ENCODE peak calls at places on chromosomes 6 and 20, in ten cellular contexts. D is astrocyte, T is IMR-90, S is PC-3, Y is HCT116, P is GM23338, F is PC-9, I is HepG2, Z is K562, C is neuronal stem cell. E is an unnamed sample.

GRCh38 chr20:63854069-63854765 is 7.1 kb upstream of the ABHD16B start:
- DNase-seq in D (no peak), T (no peak), S (no peak), Y (no peak), P (peak; percentile 53), F (no peak), I (no peak), Z (no peak), C (no peak), E (no peak)

GRCh38 chr20:43292221-43292620 is 102.5 kb upstream of the PTPRT start:
- DNase-seq in D (no peak), T (no peak), S (no peak), Y (no peak), P (no peak), F (no peak), I (no peak), Z (no peak), C (no peak), E (no peak)

GRCh38 chr6:64672131-64672530 is 1034.9 kb downstream of the EYS start:
- DNase-seq in D (no peak), T (no peak), S (no peak), Y (no peak), P (no peak), F (no peak), I (no peak), Z (no peak), C (no peak), E (no peak)

GRCh38 chr20:44495802-44496481 is 20.3 kb downstream of the TTPAL start:
- DNase-seq in D (peak; percentile 98), T (peak; percentile 99), S (peak; percentile 99), Y (peak; percentile 77), P (no peak), F (peak; percentile 97), I (no peak), Z (no peak), C (no peak), E (no peak)

GRCh38 chr20:63952210-63952535 is 4.0 kb downstream of the UCKL1 start:
- DNase-seq in D (no peak), T (no peak), S (no peak), Y (no peak), P (no peak), F (no peak), I (no peak), Z (no peak), C (no peak), E (no peak)

GRCh38 chr6:108222064-108222463 is 38.8 kb downstream of the SNX3 start:
- DNase-seq in D (no peak), T (no peak), S (no peak), Y (no peak), P (no peak), F (no peak), I (no peak), Z (no peak), C (no peak), E (no peak)

GRCh38 chr6:33904050-33904827 is 100.4 kb upstream of the MLN start:
- DNase-seq in D (no peak), T (no peak), S (no peak), Y (no peak), P (no peak), F (no peak), I (no peak), Z (peak; percentile 86), C (no peak), E (no peak)

GRCh38 chr6:106510090-106510970 is 119.0 kb downstream of the RTN4IP1 start:
- DNase-seq in D (no peak), T (no peak), S (peak; percentile 85), Y (no peak), P (peak; percentile 71), F (peak; percentile 61), I (peak; percentile 40), Z (no peak), C (peak; percentile 31), E (peak; percentile 96)

GRCh38 chr6:30238178-30238795 is 25.1 kb upstream of the TRIM26 start:
- DNase-seq in D (peak; percentile 4), T (peak; percentile 31), S (peak; percentile 71), Y (peak; percentile 27), P (peak; percentile 60), F (no peak), I (peak; percentile 60), Z (peak; percentile 49), C (no peak), E (peak; percentile 75)

GRCh38 chr20:36469973-36470372 is 71.3 kb upstream of the MYL9 start:
- DNase-seq in D (no peak), T (no peak), S (no peak), Y (no peak), P (no peak), F (no peak), I (no peak), Z (no peak), C (no peak), E (no peak)

GRCh38 chr20:20759132-20759531 is 46.7 kb upstream of the RALGAPA2 start:
- DNase-seq in D (no peak), T (no peak), S (no peak), Y (no peak), P (no peak), F (no peak), I (peak; percentile 63), Z (no peak), C (no peak), E (no peak)

GRCh38 chr6:4108561-4109093 is 26.7 kb downstream of the ECI2 start:
- DNase-seq in D (no peak), T (no peak), S (no peak), Y (no peak), P (no peak), F (no peak), I (no peak), Z (no peak), C (no peak), E (no peak)

GRCh38 chr6:4105980-4106536 is 27.1 kb upstream of the FAM217A start:
- DNase-seq in D (no peak), T (no peak), S (no peak), Y (no peak), P (no peak), F (no peak), I (peak; percentile 50), Z (no peak), C (no peak), E (no peak)

GRCh38 chr6:4112366-4112765 is 23.0 kb downstream of the ECI2 start:
- DNase-seq in D (no peak), T (no peak), S (no peak), Y (no peak), P (no peak), F (no peak), I (no peak), Z (no peak), C (no peak), E (no peak)

GRCh38 chr6:4103929-4104328 is 25.0 kb upstream of the FAM217A start:
- DNase-seq in D (peak; percentile 4), T (no peak), S (peak; percentile 76), Y (no peak), P (no peak), F (peak; percentile 43), I (no peak), Z (no peak), C (no peak), E (no peak)

DNA sequence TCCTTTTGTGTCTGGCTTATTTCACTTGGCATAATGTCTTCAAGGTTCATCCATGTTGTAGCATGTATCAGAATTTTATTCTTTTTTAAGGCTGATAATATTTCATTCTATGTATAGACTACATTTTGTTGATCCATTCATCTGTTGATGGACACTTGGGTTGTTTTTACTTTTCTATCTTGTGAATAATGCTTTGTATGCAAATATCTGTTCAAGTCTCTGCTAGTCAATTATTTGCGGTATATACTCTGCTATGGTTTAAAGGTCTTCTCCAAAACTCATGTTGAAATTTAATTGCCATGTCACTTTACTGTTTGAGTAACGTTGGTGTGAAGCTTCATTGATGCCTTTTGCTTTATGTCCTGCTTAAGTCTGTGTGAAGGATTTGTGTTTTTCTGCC is 27.5 kb downstream of the ECI2 start:
- DNase-seq in D (no peak), T (no peak), S (no peak), Y (no peak), P (peak; percentile 19), F (no peak), I (peak; percentile 24), Z (no peak), C (no peak), E (no peak)
- H2AFZ ChIP-seq in D (no peak overlapping the region), T (no peak overlapping the region), S (no peak overlapping the region), Y (no peak overlapping the region), P (no peak overlapping the region), F (no peak overlapping the region), I (peak overlapping the region; percentile 13), Z (no peak overlapping the region), C (no peak overlapping the region), E (no peak overlapping the region)

DNA sequence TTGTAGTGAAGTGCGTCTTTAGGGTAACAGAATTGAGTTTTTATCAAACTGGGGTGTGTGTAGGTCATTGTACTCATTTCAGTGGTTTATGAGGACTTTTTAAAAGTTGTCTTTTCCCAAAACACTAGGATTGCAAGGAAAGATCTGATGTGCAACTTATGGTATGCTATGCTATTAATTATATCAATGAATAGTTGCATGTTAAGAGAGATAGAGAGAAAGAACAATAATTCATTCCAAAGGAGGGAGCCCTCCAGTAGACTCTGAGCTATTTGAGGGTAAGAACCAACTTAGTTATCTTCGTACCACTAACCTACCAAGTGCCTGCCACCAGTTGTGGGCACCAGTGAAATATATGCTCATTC is 117.1 kb downstream of the RNF144B start:
- DNase-seq in D (no peak), T (no peak), S (no peak), Y (no peak), P (no peak), F (no peak), I (no peak), Z (no peak), C (no peak), E (no peak)
- H3K4me3 ChIP-seq in D (no peak overlapping the region), T (no peak overlapping the region), S (peak overlapping the region; percentile 58), Y (no peak overlapping the region), P (no peak overlapping the region), F (no peak overlapping the region), I (peak overlapping the region; percentile 61), Z (no peak overlapping the region), C (no peak overlapping the region), E (peak overlapping the region; percentile 64)

GRCh38 chr20:58583141-58583540 is 67.9 kb upstream of the APCDD1L start:
- DNase-seq in D (peak; percentile 28), T (peak; percentile 49), S (peak; percentile 21), Y (no peak), P (no peak), F (no peak), I (no peak), Z (no peak), C (no peak), E (no peak)
- H3K27me3 ChIP-seq in D (peaks cover 3% of the 10 kb centered on the region), T (peaks cover 4% of the 10 kb centered on the region), S (no peaks in the 10 kb centered on the region), Y (peaks cover 18% of the 10 kb centered on the region), P (no peaks in the 10 kb centered on the region), F (no peaks in the 10 kb centered on the region), I (peaks cover 12% of the 10 kb centered on the region), Z (peaks cover 59% of the 10 kb centered on the region), C (no peaks in the 10 kb centered on the region), E (no peaks in the 10 kb centered on the region)

GRCh38 chr6:109690373-109690739 is 646 bp downstream of the AK9 start:
- DNase-seq in D (no peak), T (no peak), S (peak; percentile 18), Y (no peak), P (peak; percentile 96), F (no peak), I (peak; percentile 15), Z (peak; percentile 32), C (peak; percentile 43), E (peak; percentile 74)

GRCh38 chr6:109690740-109691687 is at the start of the genes AK9 and FIG4:
- DNase-seq in D (peak; percentile 89), T (peak; percentile 90), S (peak; percentile 90), Y (peak; percentile 84), P (peak; percentile 98), F (peak; percentile 94), I (peak; percentile 89), Z (peak; percentile 89), C (peak; percentile 87), E (peak; percentile 96)

GRCh38 chr6:109687271-109687721 is 3.7 kb downstream of the AK9 start:
- DNase-seq in D (peak; percentile 94), T (peak; percentile 96), S (peak; percentile 88), Y (no peak), P (no peak), F (peak; percentile 70), I (no peak), Z (no peak), C (no peak), E (no peak)

GRCh38 chr6:109686566-109686965 is 4.4 kb downstream of the AK9 start:
- DNase-seq in D (no peak), T (peak; percentile 23), S (no peak), Y (no peak), P (no peak), F (no peak), I (no peak), Z (no peak), C (no peak), E (no peak)
- H2AFZ ChIP-seq in D (no peak overlapping the region), T (no peak overlapping the region), S (no peak overlapping the region), Y (no peak overlapping the region), P (no peak overlapping the region), F (peak overlapping the region; percentile 28), I (no peak overlapping the region), Z (no peak overlapping the region), C (no peak overlapping the region), E (no peak overlapping the region)